ENCODE peak calls at places on chromosomes 1 and 21, in nine cellular contexts. One of them, this sample, is unnamed.

GRCh38 chr21:46605759-46606426 is 1.0 kb upstream of the S100B start:
- DNase-seq in prostate gland: no peak
- DNase-seq in NB4: peak; percentile 97
- DNase-seq in testis: no peak
- DNase-seq in A549: no peak
- DNase-seq in heart left ventricle: peak; percentile 49
- DNase-seq in HCT116: no peak
- DNase-seq in body of pancreas: peak; percentile 22
- DNase-seq in adrenal gland: peak; percentile 66
- DNase-seq in this sample: no peak

GRCh38 chr1:115712911-115713609 is 55.5 kb downstream of the CASQ2 start:
- DNase-seq in NB4: no peak
- DNase-seq in HCT116: no peak
- DNase-seq in heart left ventricle: no peak
- DNase-seq in prostate gland: no peak
- DNase-seq in adrenal gland: no peak
- DNase-seq in A549: no peak
- DNase-seq in testis: no peak
- DNase-seq in body of pancreas: no peak
- DNase-seq in this sample: no peak

GRCh38 chr1:153025797-153026196 is 5.2 kb upstream of the SPRR1B start:
- DNase-seq in A549: no peak
- DNase-seq in testis: no peak
- DNase-seq in prostate gland: no peak
- DNase-seq in HCT116: no peak
- DNase-seq in body of pancreas: no peak
- DNase-seq in adrenal gland: no peak
- DNase-seq in heart left ventricle: no peak
- DNase-seq in NB4: no peak
- DNase-seq in this sample: no peak

GRCh38 chr1:163836446-163836845 is 514.7 kb downstream of the NUF2 start:
- DNase-seq in prostate gland: no peak
- DNase-seq in body of pancreas: no peak
- DNase-seq in A549: no peak
- DNase-seq in HCT116: no peak
- DNase-seq in adrenal gland: no peak
- DNase-seq in testis: no peak
- DNase-seq in NB4: no peak
- DNase-seq in heart left ventricle: no peak
- DNase-seq in this sample: no peak

GRCh38 chr1:243568793-243569192 is 281.2 kb downstream of the AKT3 start:
- DNase-seq in prostate gland: no peak
- DNase-seq in body of pancreas: no peak
- DNase-seq in adrenal gland: no peak
- DNase-seq in heart left ventricle: no peak
- DNase-seq in A549: no peak
- DNase-seq in NB4: no peak
- DNase-seq in testis: no peak
- DNase-seq in HCT116: no peak
- DNase-seq in this sample: no peak

GRCh38 chr1:16922885-16923431 is 1.2 kb downstream of the CROCC start:
- DNase-seq in heart left ventricle: no peak
- DNase-seq in body of pancreas: peak; percentile 87
- DNase-seq in NB4: peak; percentile 41
- DNase-seq in testis: no peak
- DNase-seq in prostate gland: no peak
- DNase-seq in adrenal gland: no peak
- DNase-seq in A549: no peak
- DNase-seq in HCT116: no peak
- DNase-seq in this sample: no peak

GRCh38 chr1:78779831-78780230 is 130.2 kb downstream of the IFI44 start:
- DNase-seq in testis: no peak
- DNase-seq in A549: no peak
- DNase-seq in adrenal gland: no peak
- DNase-seq in HCT116: no peak
- DNase-seq in body of pancreas: no peak
- DNase-seq in prostate gland: no peak
- DNase-seq in heart left ventricle: no peak
- DNase-seq in NB4: no peak
- DNase-seq in this sample: no peak

GRCh38 chr21:40696246-40696645 is 150.7 kb downstream of the DSCAM start:
- DNase-seq in body of pancreas: no peak
- DNase-seq in NB4: no peak
- DNase-seq in A549: no peak
- DNase-seq in HCT116: no peak
- DNase-seq in adrenal gland: no peak
- DNase-seq in prostate gland: no peak
- DNase-seq in testis: no peak
- DNase-seq in heart left ventricle: no peak
- DNase-seq in this sample: no peak

GRCh38 chr21:27213328-27213727 is 246.4 kb upstream of the ADAMTS5 start:
- DNase-seq in heart left ventricle: no peak
- DNase-seq in testis: no peak
- DNase-seq in NB4: no peak
- DNase-seq in HCT116: no peak
- DNase-seq in adrenal gland: no peak
- DNase-seq in A549: no peak
- DNase-seq in body of pancreas: no peak
- DNase-seq in prostate gland: no peak
- DNase-seq in this sample: no peak

GRCh38 chr1:117567976-117568375 is 37.9 kb upstream of the TENT5C start:
- DNase-seq in testis: no peak
- DNase-seq in prostate gland: no peak
- DNase-seq in body of pancreas: no peak
- DNase-seq in NB4: no peak
- DNase-seq in A549: no peak
- DNase-seq in adrenal gland: no peak
- DNase-seq in heart left ventricle: no peak
- DNase-seq in HCT116: no peak
- DNase-seq in this sample: no peak

GRCh38 chr1:236398538-236398937 is 4.5 kb downstream of the EDARADD start:
- DNase-seq in heart left ventricle: no peak
- DNase-seq in NB4: no peak
- DNase-seq in body of pancreas: no peak
- DNase-seq in HCT116: no peak
- DNase-seq in A549: no peak
- DNase-seq in prostate gland: no peak
- DNase-seq in testis: no peak
- DNase-seq in adrenal gland: no peak
- DNase-seq in this sample: no peak

GRCh38 chr1:59549067-59549837 is 252.4 kb downstream of the FGGY start:
- DNase-seq in A549: no peak
- DNase-seq in HCT116: no peak
- DNase-seq in heart left ventricle: no peak
- DNase-seq in adrenal gland: no peak
- DNase-seq in body of pancreas: no peak
- DNase-seq in prostate gland: no peak
- DNase-seq in NB4: no peak
- DNase-seq in testis: no peak
- DNase-seq in this sample: no peak

GRCh38 chr1:59545830-59546229 is 248.9 kb downstream of the FGGY start:
- DNase-seq in heart left ventricle: no peak
- DNase-seq in NB4: no peak
- DNase-seq in A549: no peak
- DNase-seq in body of pancreas: no peak
- DNase-seq in testis: no peak
- DNase-seq in HCT116: no peak
- DNase-seq in adrenal gland: no peak
- DNase-seq in prostate gland: no peak
- DNase-seq in this sample: no peak

GRCh38 chr1:59552001-59552400 is 255.1 kb downstream of the FGGY start:
- DNase-seq in heart left ventricle: no peak
- DNase-seq in A549: no peak
- DNase-seq in testis: no peak
- DNase-seq in HCT116: no peak
- DNase-seq in prostate gland: no peak
- DNase-seq in NB4: peak; percentile 24
- DNase-seq in adrenal gland: no peak
- DNase-seq in body of pancreas: no peak
- DNase-seq in this sample: no peak

GRCh38 chr1:59553381-59553780 is 256.5 kb downstream of the FGGY start:
- DNase-seq in HCT116: no peak
- DNase-seq in testis: no peak
- DNase-seq in body of pancreas: no peak
- DNase-seq in adrenal gland: no peak
- DNase-seq in heart left ventricle: no peak
- DNase-seq in prostate gland: no peak
- DNase-seq in NB4: no peak
- DNase-seq in A549: no peak
- DNase-seq in this sample: no peak

DNA sequence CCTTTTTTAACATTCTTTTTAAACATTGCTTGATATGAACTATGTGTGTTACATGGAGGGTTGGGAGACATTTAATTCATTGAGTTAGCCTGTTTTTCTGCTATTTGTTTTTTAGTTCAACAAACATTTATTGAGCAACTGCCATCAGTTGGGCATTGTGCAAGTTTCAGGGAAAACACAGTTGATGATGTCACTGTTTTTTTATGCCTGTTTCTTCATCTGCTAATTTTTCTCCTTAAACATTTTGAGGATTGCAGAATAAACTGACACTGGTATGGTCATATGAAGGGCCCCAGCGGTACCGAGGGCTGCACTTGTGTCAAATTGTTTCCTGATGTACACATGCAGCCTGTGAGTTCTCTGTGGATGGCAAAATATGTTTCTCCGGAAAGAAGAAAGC is 253.0 kb downstream of the FGGY start:
- DNase-seq in testis: no peak
- DNase-seq in prostate gland: no peak
- DNase-seq in heart left ventricle: no peak
- DNase-seq in NB4: peak; percentile 85
- DNase-seq in A549: no peak
- DNase-seq in HCT116: no peak
- DNase-seq in body of pancreas: peak; percentile 22
- DNase-seq in adrenal gland: peak; percentile 61
- DNase-seq in this sample: no peak
- TF ChIP-seq POLR2A in testis: no peak
- TF ChIP-seq POLR2A in prostate gland: no peak
- TF ChIP-seq POLR2A in heart left ventricle: no peak
- TF ChIP-seq POLR2A in NB4: no peak
- TF ChIP-seq POLR2A in A549: no peak
- TF ChIP-seq POLR2A in HCT116: no peak
- TF ChIP-seq POLR2A in body of pancreas: no peak
- TF ChIP-seq POLR2A in adrenal gland: no peak
- TF ChIP-seq POLR2A in this sample: no peak

GRCh38 chr1:186374313-186375151 is 521 bp downstream of the TPR start:
- DNase-seq in body of pancreas: peak; percentile 35
- DNase-seq in heart left ventricle: no peak
- DNase-seq in testis: peak; percentile 21
- DNase-seq in NB4: peak; percentile 64
- DNase-seq in HCT116: peak; percentile 40
- DNase-seq in prostate gland: peak; percentile 44
- DNase-seq in adrenal gland: peak; percentile 74
- DNase-seq in A549: peak; percentile 39
- DNase-seq in this sample: peak; percentile 3
- TF ChIP-seq POLR2A in body of pancreas: no peak
- TF ChIP-seq POLR2A in heart left ventricle: no peak
- TF ChIP-seq POLR2A in testis: no peak
- TF ChIP-seq POLR2A in NB4: no peak
- TF ChIP-seq POLR2A in HCT116: no peak
- TF ChIP-seq POLR2A in prostate gland: no peak
- TF ChIP-seq POLR2A in adrenal gland: no peak
- TF ChIP-seq POLR2A in A549: no peak
- TF ChIP-seq POLR2A in this sample: no peak

GRCh38 chr1:208157769-208158168 is 86.4 kb downstream of the PLXNA2 start:
- DNase-seq in adrenal gland: no peak
- DNase-seq in A549: no peak
- DNase-seq in NB4: no peak
- DNase-seq in HCT116: no peak
- DNase-seq in heart left ventricle: no peak
- DNase-seq in prostate gland: no peak
- DNase-seq in body of pancreas: no peak
- DNase-seq in testis: peak; percentile 29
- DNase-seq in this sample: no peak

GRCh38 chr1:208159542-208160258 is 84.5 kb downstream of the PLXNA2 start:
- DNase-seq in NB4: no peak
- DNase-seq in prostate gland: no peak
- DNase-seq in HCT116: no peak
- DNase-seq in heart left ventricle: no peak
- DNase-seq in adrenal gland: no peak
- DNase-seq in testis: peak; percentile 82
- DNase-seq in body of pancreas: peak; percentile 38
- DNase-seq in A549: no peak
- DNase-seq in this sample: no peak

GRCh38 chr1:208160259-208160819 is 83.8 kb downstream of the PLXNA2 start:
- DNase-seq in testis: peak; percentile 62
- DNase-seq in body of pancreas: no peak
- DNase-seq in adrenal gland: no peak
- DNase-seq in heart left ventricle: no peak
- DNase-seq in A549: no peak
- DNase-seq in HCT116: no peak
- DNase-seq in NB4: no peak
- DNase-seq in prostate gland: no peak
- DNase-seq in this sample: no peak

GRCh38 chr1:208161005-208161404 is 83.2 kb downstream of the PLXNA2 start:
- DNase-seq in prostate gland: no peak
- DNase-seq in NB4: no peak
- DNase-seq in HCT116: no peak
- DNase-seq in adrenal gland: no peak
- DNase-seq in A549: no peak
- DNase-seq in testis: no peak
- DNase-seq in body of pancreas: no peak
- DNase-seq in heart left ventricle: no peak
- DNase-seq in this sample: no peak

GRCh38 chr1:208158640-208159541 is 85.3 kb downstream of the PLXNA2 start:
- DNase-seq in adrenal gland: no peak
- DNase-seq in testis: no peak
- DNase-seq in body of pancreas: no peak
- DNase-seq in HCT116: no peak
- DNase-seq in A549: no peak
- DNase-seq in heart left ventricle: no peak
- DNase-seq in prostate gland: no peak
- DNase-seq in NB4: no peak
- DNase-seq in this sample: no peak
- TF ChIP-seq POLR2A in adrenal gland: no peak
- TF ChIP-seq POLR2A in testis: no peak
- TF ChIP-seq POLR2A in body of pancreas: no peak
- TF ChIP-seq POLR2A in HCT116: no peak
- TF ChIP-seq POLR2A in A549: no peak
- TF ChIP-seq POLR2A in heart left ventricle: no peak
- TF ChIP-seq POLR2A in prostate gland: no peak
- TF ChIP-seq POLR2A in NB4: no peak
- TF ChIP-seq POLR2A in this sample: no peak

GRCh38 chr1:99754697-99755096 is 11.7 kb downstream of the FRRS1 start:
- DNase-seq in A549: no peak
- DNase-seq in adrenal gland: no peak
- DNase-seq in prostate gland: no peak
- DNase-seq in testis: no peak
- DNase-seq in HCT116: no peak
- DNase-seq in NB4: no peak
- DNase-seq in body of pancreas: no peak
- DNase-seq in heart left ventricle: no peak
- DNase-seq in this sample: no peak
- TF ChIP-seq POLR2A in A549: no peak
- TF ChIP-seq POLR2A in adrenal gland: no peak
- TF ChIP-seq POLR2A in prostate gland: no peak
- TF ChIP-seq POLR2A in testis: no peak
- TF ChIP-seq POLR2A in HCT116: no peak
- TF ChIP-seq POLR2A in NB4: no peak
- TF ChIP-seq POLR2A in body of pancreas: no peak
- TF ChIP-seq POLR2A in heart left ventricle: no peak
- TF ChIP-seq POLR2A in this sample: no peak